ENCODE peak calls at places on chromosomes 3 and 15, in six cellular contexts. H, L, F, A, S and C are unnamed samples.

GRCh38 chr3:33115024-33115768 is 1.4 kb downstream of the CRTAP start:
- DNase-seq in H (peak), S (no peak), L (no peak), F (peak), A (no peak), C (peak)

GRCh38 chr3:16132926-16133325 is 41.6 kb upstream of the GALNT15 start:
- DNase-seq in A (no peak), S (no peak), H (no peak), L (no peak), F (no peak), C (no peak)

GRCh38 chr3:178170698-178171535 is 365.3 kb upstream of the KCNMB2 start:
- DNase-seq in A (no peak), F (no peak), L (no peak), H (no peak), S (no peak), C (peak)

GRCh38 chr3:156763931-156764720 is 62.0 kb upstream of the LEKR1 start:
- DNase-seq in S (no peak), L (no peak), H (no peak), F (no peak), A (no peak), C (no peak)

GRCh38 chr3:142724682-142725351 is 983 bp downstream of the TRPC1 start:
- DNase-seq in S (peak), F (no peak), H (peak), L (peak), A (peak), C (no peak)

GRCh38 chr15:44798815-44799214 is 62.5 kb downstream of the TRIM69 start:
- DNase-seq in S (no peak), F (no peak), L (no peak), H (no peak), A (no peak), C (no peak)

GRCh38 chr15:70376929-70377691 is 279.4 kb upstream of the TLE3 start:
- DNase-seq in S (no peak), L (peak), F (no peak), H (no peak), A (no peak), C (peak)

GRCh38 chr3:150783334-150783733 is 20.4 kb upstream of the SIAH2 start:
- DNase-seq in F (no peak), A (no peak), L (no peak), H (no peak), S (no peak), C (no peak)

GRCh38 chr3:136428167-136428566 is 178.0 kb downstream of the PCCB start:
- DNase-seq in F (no peak), H (no peak), L (no peak), A (no peak), S (no peak), C (no peak)

GRCh38 chr3:119658994-119659393 is 1.4 kb downstream of the POPDC2 start:
- DNase-seq in S (no peak), A (no peak), H (no peak), F (no peak), L (no peak), C (no peak)

GRCh38 chr3:13281657-13282527 is 138.2 kb downstream of the NUP210 start:
- DNase-seq in H (peak), F (no peak), L (peak), A (peak), S (no peak), C (no peak)

GRCh38 chr3:196163687-196164493 is 47.3 kb downstream of the ZDHHC19 start:
- DNase-seq in H (peak), S (no peak), F (no peak), L (no peak), A (no peak), C (no peak)